ENCODE peak calls at places on chromosomes 1 and 21, in six cellular contexts. U is spleen; K is right lobe of liver; R is CD8-positive, alpha-beta memory T cell; I is uterus; T is heart left ventricle. P is an unnamed sample. For H3K4me1, the result is how much of the 10 kb centered on the place peaks cover.

GRCh38 chr1:205495237-205495823 is 9.1 kb upstream of the CDK18 start:
- DNase-seq in I (no peak), U (no peak), T (peak), K (no peak), R (no peak), P (peak)

GRCh38 chr1:245336149-245336983 is 181.6 kb downstream of the KIF26B start:
- DNase-seq in U (no peak), K (no peak), T (no peak), I (no peak), R (no peak), P (no peak)

GRCh38 chr1:19644761-19645543 is 841 bp downstream of the NBL1 start:
- DNase-seq in R (peak), K (no peak), I (no peak), T (no peak), U (no peak), P (peak)

GRCh38 chr1:220879509-220880366 is 495 bp downstream of the HLX start:
- DNase-seq in T (peak), R (no peak), I (peak), U (peak), K (peak), P (peak)

GRCh38 chr1:162674018-162674608 is 41.8 kb downstream of the DDR2 start:
- DNase-seq in K (no peak), T (no peak), I (no peak), U (no peak), R (no peak), P (no peak)

GRCh38 chr1:111422546-111423391 is 4.8 kb downstream of the OVGP1 start:
- DNase-seq in U (no peak), I (no peak), K (peak), R (no peak), T (no peak), P (no peak)

GRCh38 chr1:206905295-206906164 is 8.3 kb downstream of the IL24 start:
- DNase-seq in U (peak), R (no peak), T (no peak), K (no peak), I (no peak), P (no peak)

GRCh38 chr21:37249112-37249904 is 17.8 kb downstream of the VPS26C start:
- DNase-seq in R (no peak), K (no peak), U (no peak), I (no peak), T (no peak), P (no peak)

GRCh38 chr1:217924924-217925323 is 293.8 kb downstream of the SPATA17 start:
- DNase-seq in U (no peak), T (no peak), I (no peak), K (no peak), R (no peak), P (no peak)

GRCh38 chr1:196477262-196477661 is 131.0 kb downstream of the KCNT2 start:
- DNase-seq in I (no peak), R (no peak), U (no peak), K (no peak), T (no peak), P (no peak)

GRCh38 chr1:11482186-11482585 is 3.2 kb downstream of the DISP3 start:
- DNase-seq in I (no peak), U (no peak), K (no peak), T (no peak), R (no peak), P (no peak)

GRCh38 chr21:45507888-45508508 is 34.2 kb downstream of the SLC19A1 start:
- DNase-seq in I (no peak), K (peak), T (no peak), R (no peak), U (peak), P (no peak)

GRCh38 chr1:36606908-36607651 is 124.4 kb upstream of the CSF3R start:
- DNase-seq in U (no peak), K (no peak), T (no peak), R (peak), I (no peak), P (no peak)

GRCh38 chr1:195200772-195201171 is 1407.5 kb downstream of the KCNT2 start:
- DNase-seq in I (no peak), U (no peak), K (no peak), T (no peak), R (no peak), P (no peak)

GRCh38 chr1:33045814-33046213 is 9.1 kb upstream of the AK2 start:
- DNase-seq in I (no peak), T (no peak), U (no peak), K (peak), R (peak), P (no peak)

GRCh38 chr1:172669011-172669410 is 10.1 kb downstream of the FASLG start:
- DNase-seq in T (no peak), R (no peak), I (no peak), K (no peak), U (no peak), P (no peak)
- H3K4me1 ChIP-seq in T (under half), R (half or more), I (under half), K (under half), U (under half), P (under half)

GRCh38 chr1:77016371-77016770 is 149.1 kb downstream of the ST6GALNAC5 start:
- DNase-seq in K (no peak), U (no peak), R (no peak), I (no peak), T (no peak), P (no peak)
- H3K4me1 ChIP-seq in K (under half), U (under half), R (under half), I (under half), T (under half), P (under half)

GRCh38 chr21:34614443-34614692 is 545 bp downstream of the RCAN1 start:
- DNase-seq in I (no peak), U (no peak), K (no peak), R (no peak), T (no peak), P (no peak)

GRCh38 chr21:34615487-34615814 is 538 bp upstream of the RCAN1 start:
- DNase-seq in R (no peak), T (no peak), K (no peak), I (no peak), U (no peak), P (no peak)

GRCh38 chr21:34614693-34615486 is at the start of gene RCAN1:
- DNase-seq in R (peak), I (peak), K (peak), U (peak), T (peak), P (peak)

GRCh38 chr21:34612557-34612956 is 2.4 kb downstream of the RCAN1 start:
- DNase-seq in R (no peak), T (no peak), I (no peak), U (no peak), K (no peak), P (no peak)

DNA sequence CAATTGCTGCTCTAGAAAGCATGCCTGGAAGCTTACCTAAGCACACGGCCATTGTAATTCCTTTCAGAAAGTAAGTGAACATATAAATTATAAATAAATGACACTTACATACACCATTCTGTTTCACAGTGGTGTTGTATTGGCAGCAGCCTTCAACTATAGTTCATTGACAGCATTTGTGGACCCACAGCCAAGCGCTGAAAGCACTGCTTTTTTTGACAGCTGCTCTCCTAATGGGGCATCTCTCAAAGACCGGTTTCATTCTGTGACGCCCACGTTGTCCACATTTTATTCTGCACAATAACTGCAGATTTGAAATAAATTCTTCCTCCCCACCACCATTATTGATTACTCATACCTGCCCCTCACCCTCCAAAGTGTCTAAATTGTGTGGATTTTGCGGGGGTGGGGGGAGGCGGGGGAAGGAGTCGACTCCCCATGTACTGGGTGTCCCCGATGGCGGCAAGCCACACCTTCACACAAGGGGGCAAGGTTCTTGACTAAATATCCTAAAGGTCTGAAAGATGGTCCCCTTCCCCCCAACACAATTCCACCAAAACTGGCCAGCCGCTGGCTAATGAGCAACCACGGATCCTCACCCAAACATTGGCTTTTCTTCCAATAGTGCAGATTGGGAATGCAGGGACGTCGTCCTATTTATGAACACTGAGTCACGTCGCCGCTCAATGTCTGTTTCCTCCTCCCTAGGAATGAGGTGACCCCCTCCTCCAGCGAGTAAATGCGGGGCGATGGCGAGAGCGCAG is 1.1 kb downstream of the RCAN1 start:
- DNase-seq in T (no peak), K (no peak), I (no peak), R (no peak), U (no peak), P (no peak)
- H3K4me1 ChIP-seq in T (under half), K (under half), I (under half), R (under half), U (under half), P (under half)

GRCh38 chr1:43303477-43304286 is 2.9 kb downstream of the TIE1 start:
- DNase-seq in U (peak), K (peak), R (no peak), T (no peak), I (no peak), P (no peak)
- H3K4me1 ChIP-seq in U (under half), K (under half), R (under half), T (under half), I (under half), P (half or more)

GRCh38 chr1:58895082-58895481 is 111.2 kb upstream of the JUN start:
- DNase-seq in R (no peak), I (no peak), K (no peak), T (no peak), U (no peak), P (no peak)
- H3K4me1 ChIP-seq in R (under half), I (under half), K (under half), T (half or more), U (half or more), P (half or more)

GRCh38 chr1:9703681-9704080 is 52.1 kb downstream of the PIK3CD start:
- DNase-seq in U (no peak), R (no peak), T (no peak), K (no peak), I (no peak), P (no peak)

GRCh38 chr1:9699361-9699760 is 47.8 kb downstream of the PIK3CD start:
- DNase-seq in U (no peak), R (no peak), K (no peak), T (no peak), I (no peak), P (no peak)

GRCh38 chr1:9700340-9700739 is 48.8 kb downstream of the PIK3CD start:
- DNase-seq in R (no peak), I (no peak), K (no peak), T (no peak), U (no peak), P (no peak)

GRCh38 chr1:9703165-9703509 is 51.6 kb downstream of the PIK3CD start:
- DNase-seq in K (no peak), R (no peak), I (no peak), T (no peak), U (no peak), P (no peak)

DNA sequence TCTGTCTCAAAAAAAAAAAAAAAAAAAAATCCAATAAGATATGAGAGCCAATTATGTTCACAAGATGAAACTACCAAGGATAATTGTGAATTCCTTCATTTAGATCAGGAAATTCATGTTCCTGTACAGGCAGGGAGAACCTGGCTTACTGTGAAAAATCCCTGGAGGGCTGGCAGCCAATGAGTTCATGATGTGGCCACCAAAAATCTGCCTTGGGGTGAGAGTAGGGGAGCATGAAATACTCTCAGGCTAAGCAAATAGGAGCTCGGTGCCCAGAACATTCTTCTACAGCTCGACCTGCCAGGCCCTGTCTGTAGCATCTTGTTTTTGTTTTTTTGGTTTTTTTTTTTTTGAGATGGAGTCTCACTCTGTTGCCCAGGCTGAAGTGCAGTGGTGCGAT is 50.1 kb downstream of the PIK3CD start:
- DNase-seq in U (no peak), K (no peak), T (no peak), I (no peak), R (no peak), P (no peak)
- H3K4me1 ChIP-seq in U (under half), K (under half), T (under half), I (under half), R (half or more), P (under half)

DNA sequence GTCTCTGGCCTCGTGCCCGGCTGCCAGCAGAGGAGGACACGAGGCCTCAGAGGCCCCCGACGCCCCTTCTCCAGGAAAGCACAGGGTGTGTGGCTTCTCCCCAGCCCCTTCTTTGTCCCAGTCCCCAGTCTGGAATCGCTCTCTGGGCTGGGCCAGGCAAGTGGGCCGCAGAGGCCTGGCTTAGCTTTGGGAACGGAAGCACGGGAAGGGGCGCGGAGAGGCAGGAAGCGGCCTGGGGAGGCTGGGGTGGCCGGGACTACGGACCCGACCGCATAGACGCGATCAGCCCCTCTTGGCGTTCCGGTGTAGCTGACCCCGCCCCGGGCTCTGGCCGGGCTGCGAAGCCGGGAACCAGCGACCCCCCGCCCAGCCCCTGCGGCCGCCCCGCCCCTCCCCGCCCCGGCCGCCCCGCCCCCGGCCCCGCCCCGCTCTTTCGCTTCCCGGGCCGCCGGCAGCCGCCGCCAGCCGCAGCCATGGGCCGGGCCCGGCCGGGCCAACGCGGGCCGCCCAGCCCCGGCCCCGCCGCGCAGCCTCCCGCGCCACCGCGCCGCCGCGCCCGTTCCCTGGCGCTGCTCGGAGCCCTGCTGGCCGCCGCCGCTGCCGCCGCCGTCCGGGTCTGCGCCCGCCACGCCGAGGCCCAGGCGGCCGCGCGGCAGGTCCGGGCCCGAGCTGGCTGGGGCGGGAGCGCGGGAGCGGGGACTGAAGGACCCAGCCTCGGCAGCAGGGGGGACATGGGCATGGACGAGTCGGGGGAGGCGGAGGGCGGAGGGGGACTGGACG is at the start of gene SELENON:
- DNase-seq in K (peak), T (peak), U (peak), I (peak), R (peak), P (peak)
- H3K4me1 ChIP-seq in K (under half), T (half or more), U (half or more), I (under half), R (half or more), P (under half)

DNA sequence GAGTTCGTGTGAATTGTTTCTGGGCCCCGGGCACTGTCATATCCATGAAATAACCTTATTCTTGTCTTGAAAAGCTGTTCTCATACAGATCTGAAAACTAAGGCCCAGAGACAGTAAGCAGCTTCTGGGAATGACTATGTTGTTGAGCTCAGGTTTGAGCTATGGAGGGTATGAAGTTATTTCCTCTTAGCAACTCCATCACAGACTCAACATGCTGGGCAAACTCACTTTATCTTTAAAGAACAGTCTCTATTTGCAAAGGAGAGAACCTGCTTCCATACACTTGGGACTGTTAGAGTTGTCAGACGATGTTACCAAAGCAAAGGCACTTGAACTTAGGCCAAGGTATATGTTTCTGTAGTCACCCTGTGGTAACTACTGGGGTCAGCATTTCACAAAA is 90.0 kb downstream of the GPR88 start:
- DNase-seq in U (no peak), I (no peak), T (no peak), K (no peak), R (no peak), P (no peak)
- H3K4me1 ChIP-seq in U (under half), I (under half), T (half or more), K (under half), R (under half), P (under half)

DNA sequence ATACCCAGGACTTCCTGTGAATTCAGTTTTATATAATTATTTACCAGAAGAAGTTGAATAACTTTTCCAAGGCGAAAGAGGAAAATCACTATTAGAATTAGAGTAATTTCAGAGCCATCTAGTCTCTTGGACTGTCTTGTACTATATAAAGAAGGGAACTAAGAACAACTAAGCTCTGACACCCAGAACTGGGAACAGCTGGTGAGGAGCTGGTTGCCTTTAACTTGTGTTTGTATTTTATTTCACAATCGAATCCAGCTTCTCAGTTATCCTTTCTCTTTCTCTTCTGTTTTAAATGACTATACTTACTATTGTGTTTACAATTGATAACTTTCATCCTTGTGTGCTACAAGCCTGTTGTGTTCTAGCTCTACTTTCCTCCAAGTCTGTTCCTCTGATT is 8.4 kb downstream of the SNX27 start:
- DNase-seq in R (no peak), U (no peak), K (no peak), T (no peak), I (no peak), P (no peak)
- H3K4me1 ChIP-seq in R (under half), U (half or more), K (under half), T (under half), I (under half), P (under half)